ENCODE peak calls at places on chromosomes 12 and 14, in seven cellular contexts. One of them, this sample, is unnamed.

GRCh38 chr12:82857911-82858533 is 171.3 kb downstream of the TMTC2 start:
- DNase-seq in left ventricle myocardium inferior: no peak
- DNase-seq in GM10248: no peak
- DNase-seq in neural crest cell: no peak
- DNase-seq in WTC11: no peak
- DNase-seq in GM12865: no peak
- DNase-seq in NB4: no peak
- DNase-seq in this sample: no peak

GRCh38 chr12:93536111-93536765 is 36.2 kb upstream of the SOCS2 start:
- DNase-seq in left ventricle myocardium inferior: no peak
- DNase-seq in GM10248: no peak
- DNase-seq in neural crest cell: no peak
- DNase-seq in WTC11: no peak
- DNase-seq in GM12865: no peak
- DNase-seq in NB4: no peak
- DNase-seq in this sample: no peak

GRCh38 chr14:72608391-72609204 is 285.3 kb downstream of the DPF3 start:
- DNase-seq in left ventricle myocardium inferior: no peak
- DNase-seq in GM10248: no peak
- DNase-seq in neural crest cell: no peak
- DNase-seq in WTC11: no peak
- DNase-seq in GM12865: no peak
- DNase-seq in NB4: peak; percentile 43
- DNase-seq in this sample: no peak

GRCh38 chr14:94474581-94475031 is 1.4 kb downstream of the SERPINA9 start:
- DNase-seq in left ventricle myocardium inferior: no peak
- DNase-seq in GM10248: no peak
- DNase-seq in neural crest cell: no peak
- DNase-seq in WTC11: no peak
- DNase-seq in GM12865: no peak
- DNase-seq in NB4: no peak
- DNase-seq in this sample: no peak

GRCh38 chr12:6784292-6784691 is 5.0 kb upstream of the CD4 start:
- DNase-seq in left ventricle myocardium inferior: no peak
- DNase-seq in GM10248: no peak
- DNase-seq in neural crest cell: no peak
- DNase-seq in WTC11: no peak
- DNase-seq in GM12865: no peak
- DNase-seq in NB4: no peak
- DNase-seq in this sample: no peak

GRCh38 chr12:121196902-121197301 is 13.0 kb upstream of the P2RX4 start:
- DNase-seq in left ventricle myocardium inferior: no peak
- DNase-seq in GM10248: no peak
- DNase-seq in neural crest cell: no peak
- DNase-seq in WTC11: no peak
- DNase-seq in GM12865: peak; percentile 17
- DNase-seq in NB4: peak; percentile 93
- DNase-seq in this sample: no peak

GRCh38 chr12:25585021-25585523 is 32.0 kb upstream of the LMNTD1 start:
- DNase-seq in left ventricle myocardium inferior: no peak
- DNase-seq in GM10248: no peak
- DNase-seq in neural crest cell: no peak
- DNase-seq in WTC11: no peak
- DNase-seq in GM12865: no peak
- DNase-seq in NB4: no peak
- DNase-seq in this sample: no peak

GRCh38 chr14:22871200-22871961 is at the start of gene LRP10:
- DNase-seq in left ventricle myocardium inferior: peak; percentile 92
- DNase-seq in GM10248: peak; percentile 88
- DNase-seq in neural crest cell: peak; percentile 80
- DNase-seq in WTC11: peak; percentile 97
- DNase-seq in GM12865: peak; percentile 94
- DNase-seq in NB4: peak; percentile 95
- DNase-seq in this sample: peak; percentile 89

GRCh38 chr12:31234955-31235867 is 90.7 kb downstream of the SINHCAF start:
- DNase-seq in left ventricle myocardium inferior: no peak
- DNase-seq in GM10248: no peak
- DNase-seq in neural crest cell: peak; percentile 50
- DNase-seq in WTC11: peak; percentile 61
- DNase-seq in GM12865: peak; percentile 19
- DNase-seq in NB4: peak; percentile 30
- DNase-seq in this sample: no peak

GRCh38 chr12:130169924-130170323 is 7.7 kb downstream of the FZD10 start:
- DNase-seq in left ventricle myocardium inferior: no peak
- DNase-seq in GM10248: no peak
- DNase-seq in neural crest cell: no peak
- DNase-seq in WTC11: no peak
- DNase-seq in GM12865: no peak
- DNase-seq in NB4: no peak
- DNase-seq in this sample: no peak

GRCh38 chr12:124517260-124518050 is 50.0 kb downstream of the NCOR2 start:
- DNase-seq in left ventricle myocardium inferior: peak; percentile 81
- DNase-seq in GM10248: no peak
- DNase-seq in neural crest cell: no peak
- DNase-seq in WTC11: no peak
- DNase-seq in GM12865: no peak
- DNase-seq in NB4: no peak
- DNase-seq in this sample: no peak

GRCh38 chr12:56086096-56086495 is 6.1 kb downstream of the ERBB3 start:
- DNase-seq in left ventricle myocardium inferior: no peak
- DNase-seq in GM10248: no peak
- DNase-seq in neural crest cell: no peak
- DNase-seq in WTC11: no peak
- DNase-seq in GM12865: no peak
- DNase-seq in NB4: no peak
- DNase-seq in this sample: no peak

GRCh38 chr12:65098364-65098763 is 22.7 kb downstream of the WIF1 start:
- DNase-seq in left ventricle myocardium inferior: no peak
- DNase-seq in GM10248: no peak
- DNase-seq in neural crest cell: no peak
- DNase-seq in WTC11: no peak
- DNase-seq in GM12865: no peak
- DNase-seq in NB4: peak; percentile 12
- DNase-seq in this sample: no peak

GRCh38 chr14:83709116-83709515 is 1820.8 kb upstream of the FLRT2 start:
- DNase-seq in left ventricle myocardium inferior: no peak
- DNase-seq in GM10248: no peak
- DNase-seq in neural crest cell: no peak
- DNase-seq in WTC11: no peak
- DNase-seq in GM12865: no peak
- DNase-seq in NB4: no peak
- DNase-seq in this sample: no peak

GRCh38 chr12:59322473-59322872 is 273.4 kb upstream of the SLC16A7 start:
- DNase-seq in left ventricle myocardium inferior: no peak
- DNase-seq in GM10248: no peak
- DNase-seq in neural crest cell: no peak
- DNase-seq in WTC11: no peak
- DNase-seq in GM12865: no peak
- DNase-seq in NB4: no peak
- DNase-seq in this sample: no peak

GRCh38 chr14:25122188-25122587 is 72.2 kb upstream of the STXBP6 start:
- DNase-seq in left ventricle myocardium inferior: no peak
- DNase-seq in GM10248: no peak
- DNase-seq in neural crest cell: no peak
- DNase-seq in WTC11: no peak
- DNase-seq in GM12865: no peak
- DNase-seq in NB4: no peak
- DNase-seq in this sample: no peak

GRCh38 chr14:95835331-95835730 is 41.3 kb upstream of the TUNAR start:
- DNase-seq in left ventricle myocardium inferior: no peak
- DNase-seq in GM10248: no peak
- DNase-seq in neural crest cell: no peak
- DNase-seq in WTC11: no peak
- DNase-seq in GM12865: peak; percentile 24
- DNase-seq in NB4: peak; percentile 58
- DNase-seq in this sample: no peak

GRCh38 chr12:47852096-47852571 is 32.4 kb upstream of the HDAC7 start:
- DNase-seq in left ventricle myocardium inferior: no peak
- DNase-seq in GM10248: no peak
- DNase-seq in neural crest cell: no peak
- DNase-seq in WTC11: no peak
- DNase-seq in GM12865: no peak
- DNase-seq in NB4: no peak
- DNase-seq in this sample: no peak

GRCh38 chr12:22986997-22987396 is 362.0 kb downstream of the ETNK1 start:
- DNase-seq in left ventricle myocardium inferior: no peak
- DNase-seq in GM10248: no peak
- DNase-seq in neural crest cell: no peak
- DNase-seq in WTC11: no peak
- DNase-seq in GM12865: no peak
- DNase-seq in NB4: no peak
- DNase-seq in this sample: no peak

GRCh38 chr12:22978962-22979361 is 354.0 kb downstream of the ETNK1 start:
- DNase-seq in left ventricle myocardium inferior: no peak
- DNase-seq in GM10248: no peak
- DNase-seq in neural crest cell: no peak
- DNase-seq in WTC11: no peak
- DNase-seq in GM12865: no peak
- DNase-seq in NB4: no peak
- DNase-seq in this sample: no peak

GRCh38 chr12:22979854-22980253 is 354.9 kb downstream of the ETNK1 start:
- DNase-seq in left ventricle myocardium inferior: no peak
- DNase-seq in GM10248: no peak
- DNase-seq in neural crest cell: no peak
- DNase-seq in WTC11: no peak
- DNase-seq in GM12865: no peak
- DNase-seq in NB4: no peak
- DNase-seq in this sample: no peak

GRCh38 chr12:22982635-22983034 is 357.7 kb downstream of the ETNK1 start:
- DNase-seq in left ventricle myocardium inferior: no peak
- DNase-seq in GM10248: no peak
- DNase-seq in neural crest cell: no peak
- DNase-seq in WTC11: peak; percentile 12
- DNase-seq in GM12865: no peak
- DNase-seq in NB4: no peak
- DNase-seq in this sample: no peak

GRCh38 chr12:22981711-22982110 is 356.7 kb downstream of the ETNK1 start:
- DNase-seq in left ventricle myocardium inferior: no peak
- DNase-seq in GM10248: no peak
- DNase-seq in neural crest cell: no peak
- DNase-seq in WTC11: no peak
- DNase-seq in GM12865: no peak
- DNase-seq in NB4: no peak
- DNase-seq in this sample: no peak
- TF ChIP-seq CTCF in left ventricle myocardium inferior: peak; percentile 43
- TF ChIP-seq CTCF in GM10248: no peak
- TF ChIP-seq CTCF in neural crest cell: no peak
- TF ChIP-seq CTCF in WTC11: no peak
- TF ChIP-seq CTCF in GM12865: no peak
- TF ChIP-seq CTCF in NB4: no peak
- TF ChIP-seq CTCF in this sample: no peak

GRCh38 chr12:45543887-45544286 is 185.6 kb upstream of the ARID2 start:
- DNase-seq in left ventricle myocardium inferior: no peak
- DNase-seq in GM10248: peak; percentile 77
- DNase-seq in neural crest cell: peak; percentile 33
- DNase-seq in WTC11: peak; percentile 48
- DNase-seq in GM12865: peak; percentile 90
- DNase-seq in NB4: peak; percentile 90
- DNase-seq in this sample: peak; percentile 71
- TF ChIP-seq CTCF in left ventricle myocardium inferior: peak; percentile 80
- TF ChIP-seq CTCF in GM10248: peak; percentile 71
- TF ChIP-seq CTCF in neural crest cell: peak; percentile 80
- TF ChIP-seq CTCF in WTC11: peak; percentile 44
- TF ChIP-seq CTCF in GM12865: peak; percentile 74
- TF ChIP-seq CTCF in NB4: peak; percentile 88
- TF ChIP-seq CTCF in this sample: peak; percentile 71

GRCh38 chr12:3313066-3313465 is 177.9 kb upstream of the PRMT8 start:
- DNase-seq in left ventricle myocardium inferior: no peak
- DNase-seq in GM10248: no peak
- DNase-seq in neural crest cell: no peak
- DNase-seq in WTC11: no peak
- DNase-seq in GM12865: no peak
- DNase-seq in NB4: no peak
- DNase-seq in this sample: no peak

GRCh38 chr12:3315201-3315661 is 175.8 kb upstream of the PRMT8 start:
- DNase-seq in left ventricle myocardium inferior: peak; percentile 76
- DNase-seq in GM10248: no peak
- DNase-seq in neural crest cell: no peak
- DNase-seq in WTC11: no peak
- DNase-seq in GM12865: no peak
- DNase-seq in NB4: no peak
- DNase-seq in this sample: no peak

GRCh38 chr12:3311491-3312103 is 179.4 kb upstream of the PRMT8 start:
- DNase-seq in left ventricle myocardium inferior: no peak
- DNase-seq in GM10248: no peak
- DNase-seq in neural crest cell: no peak
- DNase-seq in WTC11: no peak
- DNase-seq in GM12865: no peak
- DNase-seq in NB4: no peak
- DNase-seq in this sample: no peak

GRCh38 chr12:3314306-3314663 is 176.7 kb upstream of the PRMT8 start:
- DNase-seq in left ventricle myocardium inferior: no peak
- DNase-seq in GM10248: no peak
- DNase-seq in neural crest cell: no peak
- DNase-seq in WTC11: no peak
- DNase-seq in GM12865: no peak
- DNase-seq in NB4: no peak
- DNase-seq in this sample: no peak

GRCh38 chr12:3313655-3314305 is 177.2 kb upstream of the PRMT8 start:
- DNase-seq in left ventricle myocardium inferior: no peak
- DNase-seq in GM10248: peak; percentile 57
- DNase-seq in neural crest cell: no peak
- DNase-seq in WTC11: peak; percentile 62
- DNase-seq in GM12865: peak; percentile 41
- DNase-seq in NB4: peak; percentile 44
- DNase-seq in this sample: peak; percentile 57
- TF ChIP-seq CTCF in left ventricle myocardium inferior: peak; percentile 59
- TF ChIP-seq CTCF in GM10248: peak; percentile 32
- TF ChIP-seq CTCF in neural crest cell: peak; percentile 60
- TF ChIP-seq CTCF in WTC11: peak; percentile 22
- TF ChIP-seq CTCF in GM12865: peak; percentile 38
- TF ChIP-seq CTCF in NB4: peak; percentile 44
- TF ChIP-seq CTCF in this sample: peak; percentile 33

DNA sequence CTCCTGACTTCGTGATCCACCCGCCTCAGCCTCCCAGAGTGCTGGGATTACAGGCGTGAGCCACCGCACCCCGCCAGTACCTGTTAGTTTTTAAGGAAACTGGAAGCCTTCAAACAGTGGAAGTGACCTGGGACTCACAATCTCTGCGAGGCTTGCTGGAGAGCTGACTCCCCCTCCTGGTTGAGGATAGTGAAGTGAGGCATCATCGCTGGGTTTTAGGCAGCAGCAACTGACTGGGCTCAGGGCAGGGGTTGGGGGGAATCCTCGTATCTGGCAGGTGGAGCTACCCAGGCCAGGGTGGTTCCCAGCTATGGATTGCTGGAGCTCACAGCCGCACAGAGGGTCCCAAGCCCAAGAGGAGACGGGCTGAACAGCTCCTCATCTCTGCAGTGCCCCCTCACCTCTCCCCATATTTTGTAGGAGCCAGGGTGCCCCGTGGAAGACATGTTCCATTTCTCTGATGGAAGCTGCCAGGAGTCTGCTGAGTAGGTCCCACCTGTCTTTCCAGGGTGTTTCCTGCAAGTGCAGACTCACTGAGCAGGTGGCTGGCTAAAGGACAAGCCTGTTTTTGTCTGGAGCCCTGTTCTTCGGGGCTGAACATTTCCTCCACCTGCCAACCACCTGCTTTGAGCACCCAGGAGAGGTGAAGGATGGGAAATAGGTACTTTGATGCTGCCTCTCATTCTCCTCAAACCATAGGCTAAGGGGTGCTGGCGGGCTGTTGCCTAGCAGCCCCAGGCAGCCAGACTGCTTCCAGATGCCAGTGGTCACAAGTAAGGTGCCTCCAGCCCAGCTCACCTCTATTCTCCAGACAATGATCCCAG is 3.1 kb downstream of the AVIL start:
- DNase-seq in left ventricle myocardium inferior: no peak
- DNase-seq in GM10248: no peak
- DNase-seq in neural crest cell: no peak
- DNase-seq in WTC11: peak; percentile 57
- DNase-seq in GM12865: no peak
- DNase-seq in NB4: peak; percentile 43
- DNase-seq in this sample: no peak
- TF ChIP-seq CTCF in left ventricle myocardium inferior: no peak
- TF ChIP-seq CTCF in GM10248: no peak
- TF ChIP-seq CTCF in neural crest cell: no peak
- TF ChIP-seq CTCF in WTC11: no peak
- TF ChIP-seq CTCF in GM12865: no peak
- TF ChIP-seq CTCF in NB4: peak; percentile 13
- TF ChIP-seq CTCF in this sample: no peak

This sample was measured in GM13976.